ENCODE peak calls at places on chromosomes 11 and 22, in seven cellular contexts. I, U, M, A, P, B and H are unnamed samples.

GRCh38 chr22:17772963-17773605 is 1.2 kb downstream of the BID start:
- DNase-seq in I (no peak), U (peak), M (no peak), A (no peak), P (no peak), B (no peak), H (peak)

GRCh38 chr22:23305321-23305910 is 125.1 kb downstream of the BCR start:
- DNase-seq in I (no peak), U (no peak), M (no peak), A (no peak), P (no peak), B (peak), H (peak)

GRCh38 chr11:7905549-7905948 is 25.5 kb downstream of the OR10A6 start:
- DNase-seq in I (no peak), U (no peak), M (no peak), A (no peak), P (no peak), B (no peak), H (no peak)

GRCh38 chr22:20247010-20247505 is 21.1 kb downstream of the RTN4R start:
- DNase-seq in I (no peak), U (no peak), M (no peak), A (no peak), P (no peak), B (no peak), H (peak)

GRCh38 chr11:96426356-96427103 is 36.7 kb downstream of the JRKL start:
- DNase-seq in I (no peak), U (no peak), M (no peak), A (no peak), P (no peak), B (no peak), H (peak)

GRCh38 chr22:40247976-40248375 is 70.3 kb downstream of the TNRC6B start:
- DNase-seq in I (no peak), U (no peak), M (no peak), A (no peak), P (no peak), B (no peak), H (no peak)

GRCh38 chr11:126339866-126340434 is 15.5 kb upstream of the ST3GAL4 start:
- DNase-seq in I (peak), U (no peak), M (peak), A (peak), P (no peak), B (no peak), H (no peak)

GRCh38 chr11:7348432-7349298 is 97.0 kb downstream of the SYT9 start:
- DNase-seq in I (no peak), U (peak), M (no peak), A (no peak), P (no peak), B (no peak), H (no peak)

GRCh38 chr11:102268083-102268984 is 49.0 kb upstream of the BIRC3 start:
- DNase-seq in I (peak), U (peak), M (peak), A (peak), P (peak), B (peak), H (no peak)

GRCh38 chr11:45021001-45021400 is 70.3 kb upstream of the TP53I11 start:
- DNase-seq in I (no peak), U (peak), M (no peak), A (peak), P (no peak), B (peak), H (no peak)

GRCh38 chr11:45022294-45023064 is 71.8 kb upstream of the TP53I11 start:
- DNase-seq in I (no peak), U (peak), M (no peak), A (peak), P (no peak), B (no peak), H (peak)

GRCh38 chr11:45023065-45023365 is 72.3 kb upstream of the TP53I11 start:
- DNase-seq in I (no peak), U (no peak), M (no peak), A (no peak), P (no peak), B (no peak), H (peak)

GRCh38 chr11:45021692-45022130 is 71.0 kb upstream of the TP53I11 start:
- DNase-seq in I (peak), U (peak), M (no peak), A (peak), P (no peak), B (peak), H (no peak)

GRCh38 chr11:45017329-45017728 is 66.6 kb upstream of the TP53I11 start:
- DNase-seq in I (no peak), U (peak), M (no peak), A (no peak), P (no peak), B (no peak), H (no peak)
- TF ChIP-seq CTCF in I (no peak), U (peak), M (no peak), A (no peak), P (peak), B (no peak), H (peak)

DNA sequence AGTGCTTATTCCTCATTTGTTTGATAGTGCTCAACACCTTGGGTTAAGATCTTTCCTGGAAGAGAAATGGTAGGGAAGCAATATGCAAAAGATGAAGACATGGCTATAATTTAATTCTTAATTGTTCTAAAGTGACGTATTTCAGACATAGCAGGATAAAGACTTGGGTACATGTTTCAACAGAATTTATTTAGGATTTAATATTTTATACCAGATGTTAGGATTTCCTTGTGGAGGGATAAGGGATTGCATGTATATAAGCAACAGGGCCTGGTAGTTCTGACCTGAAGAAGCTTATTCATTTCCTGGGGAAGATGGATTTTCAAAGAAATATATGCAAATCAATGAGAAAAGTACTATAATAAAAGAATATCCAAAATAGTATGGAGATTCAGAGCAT is 163.8 kb downstream of the FAT3 start:
- DNase-seq in I (no peak), U (no peak), M (no peak), A (no peak), P (no peak), B (no peak), H (no peak)
- TF ChIP-seq CTCF in I (no peak), U (peak), M (no peak), A (no peak), P (peak), B (no peak), H (peak)

GRCh38 chr11:65604258-65604657 is 8.7 kb upstream of the KCNK7 start:
- DNase-seq in I (no peak), U (no peak), M (no peak), A (no peak), P (no peak), B (no peak), H (no peak)
- TF ChIP-seq CTCF in I (no peak), U (no peak), M (no peak), A (no peak), P (no peak), B (no peak), H (no peak)

GRCh38 chr11:70696076-70696475 is 297.7 kb downstream of the CTTN start:
- DNase-seq in I (no peak), U (no peak), M (no peak), A (no peak), P (no peak), B (no peak), H (no peak)
- TF ChIP-seq CTCF in I (no peak), U (no peak), M (no peak), A (no peak), P (no peak), B (no peak), H (no peak)

DNA sequence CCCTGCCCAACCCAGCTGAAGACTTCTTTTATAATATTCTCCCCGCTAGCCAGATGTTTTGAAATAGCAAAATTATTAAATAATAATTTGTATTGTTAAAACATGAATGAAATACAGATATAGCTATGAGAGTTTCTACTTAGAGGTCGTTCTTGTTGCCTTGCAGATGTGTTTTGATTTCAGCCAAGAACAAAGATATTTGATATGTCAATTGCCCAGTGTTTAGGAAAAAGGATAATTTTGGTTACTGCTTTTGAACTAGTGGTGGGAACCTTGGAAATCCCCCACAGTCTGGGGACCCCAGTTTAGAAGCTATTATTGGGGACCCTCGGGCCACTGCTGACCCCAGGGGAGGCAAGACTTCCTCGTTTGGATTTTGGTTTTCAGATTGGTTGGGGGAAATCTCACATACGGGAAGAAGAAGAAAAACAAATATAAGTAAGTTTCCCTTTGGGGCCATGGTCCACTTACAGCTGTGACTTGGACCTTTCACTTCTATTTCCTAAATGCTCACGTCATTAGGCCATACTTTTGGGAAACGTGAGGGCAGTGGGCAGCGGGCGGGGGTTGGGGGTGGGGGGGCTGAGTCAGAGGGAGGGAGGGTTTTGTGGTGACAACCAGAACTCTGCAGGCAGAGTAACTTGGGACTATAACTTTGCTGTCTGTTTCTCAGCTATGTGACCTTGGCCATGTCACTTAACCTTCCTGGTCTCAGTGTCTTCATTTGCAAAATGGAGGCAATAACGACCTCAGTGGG is 37.0 kb downstream of the LDLRAD3 start:
- DNase-seq in I (no peak), U (no peak), M (no peak), A (no peak), P (no peak), B (no peak), H (no peak)
- TF ChIP-seq CTCF in I (no peak), U (no peak), M (no peak), A (no peak), P (no peak), B (no peak), H (no peak)

GRCh38 chr11:68431984-68432600 is 28.5 kb upstream of the PPP6R3 start:
- DNase-seq in I (no peak), U (no peak), M (no peak), A (no peak), P (no peak), B (no peak), H (no peak)
- TF ChIP-seq CTCF in I (no peak), U (no peak), M (no peak), A (no peak), P (no peak), B (no peak), H (no peak)

GRCh38 chr11:114322934-114323333 is 26.7 kb downstream of the NNMT start:
- DNase-seq in I (no peak), U (no peak), M (no peak), A (no peak), P (no peak), B (no peak), H (no peak)

GRCh38 chr11:114330373-114330772 is 34.2 kb downstream of the NNMT start:
- DNase-seq in I (no peak), U (no peak), M (no peak), A (no peak), P (no peak), B (no peak), H (no peak)

GRCh38 chr11:114326776-114327175 is 30.6 kb downstream of the NNMT start:
- DNase-seq in I (no peak), U (no peak), M (no peak), A (no peak), P (no peak), B (no peak), H (no peak)

GRCh38 chr11:114321621-114322257 is 25.5 kb downstream of the NNMT start:
- DNase-seq in I (peak), U (no peak), M (no peak), A (no peak), P (no peak), B (peak), H (peak)

DNA sequence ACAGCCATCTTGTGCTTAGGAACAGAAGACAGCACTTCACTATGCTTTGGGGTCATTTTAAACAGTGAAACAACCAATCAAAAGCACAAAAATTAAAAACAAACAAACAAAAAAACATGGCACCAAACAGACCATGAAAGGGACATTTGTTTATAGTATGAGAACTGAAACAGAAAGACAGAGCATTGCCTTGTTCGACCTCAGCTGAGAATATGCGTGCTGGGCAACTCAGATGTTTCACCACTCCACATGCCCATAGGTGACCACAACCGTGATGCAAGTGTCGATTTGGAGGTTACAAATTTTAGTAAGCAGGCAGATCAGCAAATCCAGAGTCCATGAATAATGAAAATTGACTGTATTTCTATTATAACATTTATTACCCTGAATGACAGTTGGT is 30.0 kb downstream of the NNMT start:
- DNase-seq in I (no peak), U (no peak), M (no peak), A (no peak), P (no peak), B (no peak), H (no peak)
- TF ChIP-seq CTCF in I (no peak), U (no peak), M (no peak), A (no peak), P (no peak), B (no peak), H (no peak)

DNA sequence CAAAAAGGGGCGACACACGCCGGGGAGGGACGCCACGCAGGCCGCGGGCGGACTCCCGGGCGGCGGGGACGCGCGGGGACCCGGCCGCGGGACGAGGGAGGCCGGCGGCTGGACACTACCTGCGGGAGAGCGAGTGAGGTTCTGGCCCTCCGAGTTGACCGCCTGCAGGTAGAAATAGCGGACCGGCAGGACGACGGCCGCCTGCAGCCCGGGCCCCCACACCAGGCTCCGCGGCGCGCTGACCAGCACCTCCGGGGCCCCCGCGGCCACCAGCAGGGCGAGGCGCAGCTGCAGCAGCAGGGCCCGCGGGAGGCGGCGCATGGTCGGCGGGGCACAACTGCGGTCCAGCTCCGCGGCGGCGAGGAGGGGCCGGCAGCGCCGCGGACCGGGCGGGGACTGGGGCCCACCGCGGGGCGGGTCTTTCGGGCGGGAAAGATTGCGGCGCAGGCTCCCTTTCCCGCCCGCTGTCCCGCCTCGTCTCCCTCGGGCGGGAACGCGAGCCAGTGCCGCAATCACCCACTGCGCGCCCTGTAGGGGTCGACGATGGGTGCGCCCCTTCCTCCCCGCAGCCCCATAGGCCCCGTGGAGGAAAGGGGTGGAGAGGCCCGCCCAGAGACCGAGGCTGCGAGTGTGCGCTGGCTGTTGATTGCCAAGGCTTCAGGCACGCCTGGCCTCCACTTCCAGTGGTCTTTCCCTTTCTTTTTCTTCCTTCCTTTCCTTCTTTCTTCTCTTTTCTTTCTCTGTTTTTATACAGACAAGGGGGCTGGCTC is at the start of gene POGLUT3:
- DNase-seq in I (peak), U (peak), M (peak), A (peak), P (peak), B (peak), H (peak)
- TF ChIP-seq CTCF in I (no peak), U (peak), M (no peak), A (no peak), P (peak), B (peak), H (no peak)